ENCODE peak calls at places on chromosome 14, in nine cellular contexts. M is RWPE1; F is amniotic stem cell; R is neural crest cell; J is omental fat pad; S is stimulated activated CD4-positive, alpha-beta T cell treated with anti-CD3 and anti-CD28 coated beads, TNF-alpha, amount 100 ng/mL, for 1 hour; K is pancreas; N is T-helper 1 cell; P is mucosa of descending colon. X is an unnamed sample.

GRCh38 chr14:103073367-103073875 is 10.6 kb upstream of the LBHD2 start:
- DNase-seq in M (no peak), F (no peak), R (no peak), J (no peak), S (no peak), K (no peak), N (no peak), P (peak), X (no peak)

GRCh38 chr14:90677484-90678045 is 138.7 kb downstream of the TTC7B start:
- DNase-seq in M (peak), F (peak), R (no peak), J (no peak), S (no peak), K (no peak), N (no peak), P (no peak), X (no peak)

GRCh38 chr14:29222671-29223268 is 456.2 kb downstream of the FOXG1 start:
- DNase-seq in M (peak), F (peak), R (no peak), J (no peak), S (no peak), K (no peak), N (no peak), P (no peak), X (no peak)

GRCh38 chr14:102461490-102462317 is 47.9 kb downstream of the ANKRD9 start:
- DNase-seq in M (no peak), F (no peak), R (no peak), J (no peak), S (no peak), K (no peak), N (no peak), P (peak), X (peak)

GRCh38 chr14:63504628-63505027 is 38.5 kb downstream of the PPP2R5E start:
- DNase-seq in M (no peak), F (no peak), R (no peak), J (no peak), S (no peak), K (no peak), N (no peak), P (no peak), X (no peak)

GRCh38 chr14:61616524-61617185 is 78.7 kb upstream of the HIF1A start:
- DNase-seq in M (no peak), F (no peak), R (no peak), J (no peak), S (no peak), K (no peak), N (no peak), P (no peak), X (no peak)

GRCh38 chr14:23566782-23567185 is 807 bp downstream of the AP1G2 start:
- DNase-seq in M (no peak), F (no peak), R (no peak), J (no peak), S (no peak), K (no peak), N (no peak), P (no peak), X (peak)

GRCh38 chr14:106845286-106846087 is 1319.1 kb downstream of the TMEM121 start:
- DNase-seq in M (peak), F (no peak), R (no peak), J (no peak), S (no peak), K (peak), N (no peak), P (peak), X (peak)

GRCh38 chr14:102316048-102316745 is 3.3 kb upstream of the ZNF839 start:
- DNase-seq in M (no peak), F (no peak), R (peak), J (no peak), S (no peak), K (peak), N (no peak), P (no peak), X (peak)

GRCh38 chr14:53999061-53999488 is 42.5 kb upstream of the BMP4 start:
- DNase-seq in M (peak), F (peak), R (no peak), J (no peak), S (no peak), K (no peak), N (no peak), P (no peak), X (no peak)

GRCh38 chr14:94174622-94175402 is 690 bp downstream of the PPP4R4 start:
- DNase-seq in M (no peak), F (no peak), R (peak), J (no peak), S (no peak), K (peak), N (no peak), P (peak), X (no peak)

GRCh38 chr14:93160353-93160801 is 24.3 kb downstream of the MOAP1 start:
- DNase-seq in M (peak), F (no peak), R (no peak), J (no peak), S (no peak), K (no peak), N (no peak), P (no peak), X (no peak)

GRCh38 chr14:55353686-55354467 is 57.8 kb downstream of the ATG14 start:
- DNase-seq in M (peak), F (no peak), R (no peak), J (no peak), S (no peak), K (no peak), N (peak), P (no peak), X (no peak)

GRCh38 chr14:95052016-95052585 is 105.2 kb downstream of the DICER1 start:
- DNase-seq in M (no peak), F (no peak), R (no peak), J (no peak), S (no peak), K (no peak), N (no peak), P (no peak), X (no peak)

GRCh38 chr14:88856786-88857366 is 32.4 kb downstream of the TTC8 start:
- DNase-seq in M (no peak), F (peak), R (no peak), J (no peak), S (no peak), K (no peak), N (no peak), P (no peak), X (no peak)

GRCh38 chr14:22319526-22320352 is 269.3 kb downstream of the DAD1 start:
- DNase-seq in M (peak), F (peak), R (peak), J (no peak), S (no peak), K (peak), N (no peak), P (no peak), X (peak)

GRCh38 chr14:91372680-91373495 is 44.7 kb downstream of the CCDC88C start:
- DNase-seq in M (no peak), F (no peak), R (no peak), J (no peak), S (no peak), K (no peak), N (no peak), P (no peak), X (no peak)

GRCh38 chr14:82419933-82420332 is 886.3 kb upstream of the SEL1L start:
- DNase-seq in M (no peak), F (no peak), R (no peak), J (no peak), S (no peak), K (no peak), N (no peak), P (no peak), X (no peak)

GRCh38 chr14:100770605-100771120 is 44.0 kb downstream of the DLK1 start:
- DNase-seq in M (no peak), F (no peak), R (no peak), J (no peak), S (no peak), K (no peak), N (no peak), P (no peak), X (no peak)

GRCh38 chr14:50822501-50823042 is 8.4 kb downstream of the NIN start:
- DNase-seq in M (no peak), F (no peak), R (no peak), J (no peak), S (no peak), K (no peak), N (no peak), P (no peak), X (no peak)

GRCh38 chr14:61043506-61043905 is 62.5 kb downstream of the SLC38A6 start:
- DNase-seq in M (no peak), F (no peak), R (no peak), J (no peak), S (no peak), K (no peak), N (no peak), P (no peak), X (no peak)

X was measured in prostate gland.